ENCODE peak calls at places on chromosomes 3 and 15, in seven cellular contexts. D, I, B, Z, S, X and H are unnamed samples.

GRCh38 chr3:64078966-64079365 is 55.7 kb upstream of the PSMD6 start:
- DNase-seq in D (no peak), Z (no peak), I (no peak), S (no peak), X (no peak), B (no peak), H (no peak)

GRCh38 chr15:50675524-50676144 is 11.0 kb downstream of the TRPM7 start:
- DNase-seq in S (peak), B (peak), D (no peak), X (no peak), I (peak), Z (no peak), H (no peak)

GRCh38 chr3:173109143-173109542 is 31.9 kb downstream of the SPATA16 start:
- DNase-seq in X (no peak), S (peak), Z (no peak), D (no peak), I (no peak), B (no peak), H (no peak)

GRCh38 chr15:99895189-99895955 is 162.1 kb upstream of the LYSMD4 start:
- DNase-seq in Z (no peak), S (no peak), X (no peak), D (no peak), I (no peak), B (no peak), H (no peak)

GRCh38 chr3:158109804-158110657 is at the start of gene RSRC1:
- DNase-seq in X (peak), Z (no peak), B (peak), I (peak), S (peak), D (peak), H (peak)

GRCh38 chr3:62370112-62371031 is 3.0 kb downstream of the FEZF2 start:
- DNase-seq in B (no peak), I (no peak), Z (no peak), D (no peak), S (no peak), X (no peak), H (no peak)

GRCh38 chr3:72306800-72307341 is 521.9 kb upstream of the PROK2 start:
- DNase-seq in I (peak), B (no peak), D (no peak), X (no peak), Z (peak), S (no peak), H (no peak)

GRCh38 chr3:105440113-105440512 is 73.4 kb downstream of the ALCAM start:
- DNase-seq in S (no peak), I (no peak), Z (no peak), D (no peak), B (no peak), X (no peak), H (no peak)

GRCh38 chr15:57017024-57017423 is 98.6 kb downstream of the TCF12 start:
- DNase-seq in D (no peak), S (peak), I (no peak), B (no peak), X (no peak), Z (no peak), H (no peak)

GRCh38 chr3:113167929-113168771 is 43.2 kb upstream of the BOC start:
- DNase-seq in S (no peak), X (no peak), B (no peak), I (no peak), D (no peak), Z (no peak), H (no peak)

GRCh38 chr15:66703540-66703941 is 1.5 kb downstream of the SMAD6 start:
- DNase-seq in I (no peak), D (no peak), S (peak), B (no peak), Z (no peak), X (no peak), H (no peak)

GRCh38 chr15:26759991-26760390 is 12.9 kb downstream of the GABRB3 start:
- DNase-seq in I (no peak), Z (no peak), X (no peak), B (no peak), S (no peak), D (no peak), H (no peak)

GRCh38 chr15:66881173-66881905 is 179.3 kb downstream of the SMAD6 start:
- DNase-seq in D (no peak), S (no peak), B (no peak), Z (no peak), X (no peak), I (no peak), H (no peak)